ENCODE peak calls at places on chromosomes 2 and 18, in seven cellular contexts. T is posterior vena cava, C is HT1080, O is SW480, N is NCI-H748 treated with DMSO at 0.1 percent for 48 hours, A is esophagus muscularis mucosa, L is pons. Q is an unnamed sample.
A peak's percentile ranks its signal among the peaks of the same experiment; 100 is the strongest.

GRCh38 chr2:236257575-236257974 is 6.6 kb downstream of the ASB18 start:
- DNase-seq in T (no peak), C (no peak), O (no peak), N (no peak), A (no peak), L (no peak), Q (no peak)

GRCh38 chr2:148640767-148641166 is 3.8 kb upstream of the EPC2 start:
- DNase-seq in T (no peak), C (peak; percentile 4), O (no peak), N (no peak), A (no peak), L (peak; percentile 50), Q (no peak)

GRCh38 chr2:74006424-74006823 is 21.7 kb downstream of the TET3 start:
- DNase-seq in T (no peak), C (no peak), O (no peak), N (no peak), A (no peak), L (peak; percentile 48), Q (no peak)

GRCh38 chr2:100853909-100854810 is 34.2 kb downstream of the NPAS2 start:
- DNase-seq in T (no peak), C (no peak), O (no peak), N (no peak), A (no peak), L (no peak), Q (no peak)

GRCh38 chr2:160111951-160112798 is 49.8 kb upstream of the PLA2R1 start:
- DNase-seq in T (no peak), C (no peak), O (no peak), N (no peak), A (no peak), L (peak; percentile 32), Q (no peak)

GRCh38 chr2:181126311-181126710 is 145.9 kb downstream of the UBE2E3 start:
- DNase-seq in T (no peak), C (no peak), O (no peak), N (no peak), A (no peak), L (no peak), Q (no peak)

GRCh38 chr2:130241041-130241707 is 42.9 kb upstream of the TUBA3E start:
- DNase-seq in T (no peak), C (peak; percentile 96), O (peak; percentile 80), N (no peak), A (peak; percentile 21), L (no peak), Q (no peak)

GRCh38 chr2:64698668-64699444 is 45.1 kb upstream of the SERTAD2 start:
- DNase-seq in T (no peak), C (peak; percentile 90), O (peak; percentile 43), N (no peak), A (no peak), L (no peak), Q (no peak)

GRCh38 chr2:130824492-130825061 is 12.1 kb upstream of the ARHGEF4 start:
- DNase-seq in T (no peak), C (peak; percentile 98), O (peak; percentile 97), N (peak; percentile 13), A (no peak), L (peak; percentile 87), Q (no peak)

GRCh38 chr2:86240251-86240650 is 41.0 kb downstream of the MRPL35 start:
- DNase-seq in T (no peak), C (no peak), O (no peak), N (no peak), A (no peak), L (no peak), Q (no peak)

GRCh38 chr2:72745679-72746368 is 80.0 kb downstream of the EXOC6B start:
- DNase-seq in T (no peak), C (peak; percentile 68), O (peak; percentile 56), N (peak; percentile 14), A (no peak), L (peak; percentile 88), Q (no peak)

GRCh38 chr2:240455719-240456606 is 20.5 kb downstream of the GPC1 start:
- DNase-seq in T (no peak), C (no peak), O (no peak), N (no peak), A (no peak), L (no peak), Q (no peak)

GRCh38 chr2:21251216-21251971 is 127.6 kb downstream of the TDRD15 start:
- DNase-seq in T (no peak), C (no peak), O (no peak), N (peak; percentile 95), A (peak; percentile 39), L (no peak), Q (no peak)

GRCh38 chr2:218272531-218273212 is 2.4 kb downstream of the PNKD start:
- DNase-seq in T (peak; percentile 95), C (peak; percentile 82), O (peak; percentile 87), N (peak; percentile 52), A (peak; percentile 97), L (peak; percentile 87), Q (peak; percentile 96)

GRCh38 chr2:135004005-135004746 is 43.1 kb downstream of the MAP3K19 start:
- DNase-seq in T (peak; percentile 91), C (peak; percentile 66), O (peak; percentile 69), N (peak; percentile 37), A (no peak), L (peak; percentile 66), Q (peak; percentile 69)

GRCh38 chr18:23994361-23994902 is 20.1 kb upstream of the TTC39C start:
- DNase-seq in T (peak; percentile 90), C (peak; percentile 77), O (peak; percentile 52), N (peak; percentile 99), A (no peak), L (no peak), Q (peak; percentile 72)

GRCh38 chr2:43136862-43137261 is 89.5 kb downstream of the ZFP36L2 start:
- DNase-seq in T (no peak), C (no peak), O (no peak), N (no peak), A (no peak), L (no peak), Q (no peak)

GRCh38 chr2:57906152-57906732 is 140.4 kb upstream of the VRK2 start:
- DNase-seq in T (no peak), C (peak; percentile 53), O (peak; percentile 74), N (peak; percentile 9), A (no peak), L (peak; percentile 92), Q (no peak)

GRCh38 chr18:57352761-57353136 is 392 bp downstream of the ST8SIA3 start:
- DNase-seq in T (no peak), C (no peak), O (no peak), N (peak; percentile 10), A (no peak), L (no peak), Q (no peak)

GRCh38 chr2:160200921-160201320 is 849 bp upstream of the ITGB6 start:
- DNase-seq in T (no peak), C (no peak), O (no peak), N (no peak), A (no peak), L (no peak), Q (no peak)

GRCh38 chr2:105417789-105418475 is 19.1 kb upstream of the FHL2 start:
- DNase-seq in T (no peak), C (peak; percentile 79), O (peak; percentile 31), N (no peak), A (no peak), L (no peak), Q (no peak)